ENCODE peak calls at places on chromosomes 7 and 10, in eight cellular contexts. V is body of pancreas, U is esophagus muscularis mucosa, J is A549, S is tibial nerve, G is Peyer's patch, N is ovary, H is right lobe of liver. K is an unnamed sample. For H3K4me1, the result is how much of the 10 kb centered on the place peaks cover.

GRCh38 chr10:132788180-132788830 is 2.4 kb upstream of the NKX6-2 start:
- DNase-seq in S (no peak), N (no peak), U (no peak), J (peak), H (no peak), V (no peak), G (no peak), K (no peak)

GRCh38 chr10:12418000-12418399 is 68.7 kb downstream of the CAMK1D start:
- DNase-seq in N (peak), V (no peak), G (peak), J (no peak), S (peak), U (no peak), H (no peak), K (no peak)

GRCh38 chr7:33558961-33559710 is 346.2 kb upstream of the BMPER start:
- DNase-seq in S (no peak), U (no peak), J (no peak), N (no peak), V (no peak), G (no peak), H (no peak), K (no peak)

GRCh38 chr10:3372284-3372683 is 199.7 kb upstream of the PITRM1 start:
- DNase-seq in J (no peak), V (no peak), U (peak), G (no peak), H (no peak), S (peak), N (no peak), K (no peak)

GRCh38 chr10:120607016-120607709 is 150.1 kb downstream of the PLPP4 start:
- DNase-seq in V (no peak), J (no peak), S (no peak), G (no peak), H (no peak), U (peak), N (no peak), K (no peak)

GRCh38 chr7:77940647-77941046 is 142.1 kb downstream of the PHTF2 start:
- DNase-seq in J (peak), V (peak), U (no peak), G (no peak), H (no peak), N (peak), S (peak), K (no peak)

GRCh38 chr7:75937958-75938786 is 23.2 kb downstream of the POR start:
- DNase-seq in H (peak), V (no peak), S (peak), G (no peak), J (peak), N (peak), U (no peak), K (no peak)

GRCh38 chr10:3567291-3567963 is 217.6 kb downstream of the KLF6 start:
- DNase-seq in J (no peak), V (no peak), N (no peak), G (no peak), U (peak), H (no peak), S (no peak), K (no peak)

GRCh38 chr10:31623466-31623865 is 304.4 kb downstream of the ZEB1 start:
- DNase-seq in J (no peak), V (no peak), G (no peak), N (no peak), U (no peak), H (no peak), S (no peak), K (no peak)

GRCh38 chr10:89468625-89469024 is 54.3 kb downstream of the IFIT5 start:
- DNase-seq in U (no peak), J (no peak), N (no peak), H (no peak), V (peak), S (no peak), G (no peak), K (no peak)

GRCh38 chr7:107505997-107506682 is 36.3 kb downstream of the GPR22 start:
- DNase-seq in U (no peak), J (no peak), G (no peak), S (no peak), N (no peak), H (peak), V (peak), K (no peak)

GRCh38 chr10:72697711-72698110 is 5.8 kb downstream of the MCU start:
- DNase-seq in G (no peak), V (no peak), S (no peak), J (no peak), U (no peak), N (no peak), H (no peak), K (no peak)

GRCh38 chr10:30639946-30640786 is 10.6 kb upstream of the LYZL2 start:
- DNase-seq in G (no peak), J (peak), N (no peak), H (no peak), V (no peak), U (no peak), S (no peak), K (no peak)

GRCh38 chr10:58435297-58435696 is 50.1 kb downstream of the TFAM start:
- DNase-seq in U (no peak), N (peak), H (no peak), S (peak), V (no peak), G (no peak), J (peak), K (no peak)

GRCh38 chr7:21851445-21852043 is 94.2 kb downstream of the CDCA7L start:
- DNase-seq in N (no peak), G (no peak), J (no peak), V (no peak), H (no peak), U (no peak), S (no peak), K (no peak)

DNA sequence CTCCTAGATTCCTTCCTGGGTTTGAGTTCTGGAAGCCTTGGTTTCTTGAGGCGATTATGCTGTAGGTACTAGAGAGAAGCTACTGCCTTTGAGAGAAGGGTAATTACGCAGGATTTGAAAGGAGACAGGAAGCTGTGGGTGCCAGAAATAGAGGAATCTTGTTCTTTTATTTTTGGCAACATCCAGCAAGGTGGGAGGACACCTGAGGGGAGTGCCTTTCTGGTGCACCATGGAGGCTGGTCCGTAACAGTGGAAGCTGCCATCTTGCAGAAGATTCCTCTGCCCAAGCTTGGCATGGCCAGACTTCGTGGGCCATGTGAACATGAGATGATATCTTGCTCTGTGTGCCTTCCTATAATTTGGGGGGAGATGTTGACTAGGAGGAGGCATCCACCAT is 98.0 kb downstream of the PFKFB3 start:
- DNase-seq in J (no peak), U (no peak), H (no peak), S (no peak), G (no peak), N (no peak), V (no peak), K (no peak)
- H3K4me3 ChIP-seq in J (no peak), U (no peak), H (no peak), S (no peak), G (no peak), N (no peak), V (no peak), K (no peak)

DNA sequence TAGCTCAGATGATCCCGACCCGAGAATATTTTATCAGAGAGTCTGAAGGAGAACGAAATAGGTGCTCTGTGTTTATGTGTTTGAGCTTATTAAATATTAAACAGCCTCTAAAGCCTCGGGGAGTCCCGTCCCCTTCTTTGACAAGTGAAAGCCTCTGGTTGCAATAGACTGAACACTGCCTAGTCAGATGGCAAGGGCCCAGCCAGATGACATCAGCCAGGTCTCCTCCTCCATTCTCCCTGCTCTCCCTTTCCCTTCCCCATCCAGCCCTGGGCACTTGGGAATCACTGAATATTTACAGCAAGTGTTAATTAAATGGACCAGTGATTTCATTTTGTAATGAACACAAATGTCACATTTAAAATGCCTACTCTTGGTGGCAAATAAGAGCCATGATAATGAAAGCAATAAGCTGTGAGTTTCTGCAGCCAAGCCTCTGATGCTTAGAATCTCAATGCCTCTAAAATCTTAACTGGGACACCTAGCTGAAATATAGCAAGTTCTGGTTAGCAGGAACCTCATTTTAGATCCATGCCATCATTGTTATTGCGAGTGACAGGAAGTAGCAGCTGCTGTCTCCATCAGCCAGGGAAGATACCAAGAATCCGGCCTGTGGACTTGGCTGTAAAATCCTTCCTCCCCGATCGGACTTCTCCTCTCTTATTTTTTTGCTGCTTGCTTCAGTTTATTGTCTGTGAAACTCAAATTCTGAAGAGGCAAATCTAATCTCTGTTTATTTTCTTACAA is 202.1 kb downstream of the PRPF18 start:
- DNase-seq in H (no peak), J (no peak), N (peak), U (no peak), G (no peak), V (peak), S (peak), K (no peak)
- H3K4me1 ChIP-seq in H (under half), J (under half), N (under half), U (under half), G (under half), V (under half), S (under half), K (under half)

DNA sequence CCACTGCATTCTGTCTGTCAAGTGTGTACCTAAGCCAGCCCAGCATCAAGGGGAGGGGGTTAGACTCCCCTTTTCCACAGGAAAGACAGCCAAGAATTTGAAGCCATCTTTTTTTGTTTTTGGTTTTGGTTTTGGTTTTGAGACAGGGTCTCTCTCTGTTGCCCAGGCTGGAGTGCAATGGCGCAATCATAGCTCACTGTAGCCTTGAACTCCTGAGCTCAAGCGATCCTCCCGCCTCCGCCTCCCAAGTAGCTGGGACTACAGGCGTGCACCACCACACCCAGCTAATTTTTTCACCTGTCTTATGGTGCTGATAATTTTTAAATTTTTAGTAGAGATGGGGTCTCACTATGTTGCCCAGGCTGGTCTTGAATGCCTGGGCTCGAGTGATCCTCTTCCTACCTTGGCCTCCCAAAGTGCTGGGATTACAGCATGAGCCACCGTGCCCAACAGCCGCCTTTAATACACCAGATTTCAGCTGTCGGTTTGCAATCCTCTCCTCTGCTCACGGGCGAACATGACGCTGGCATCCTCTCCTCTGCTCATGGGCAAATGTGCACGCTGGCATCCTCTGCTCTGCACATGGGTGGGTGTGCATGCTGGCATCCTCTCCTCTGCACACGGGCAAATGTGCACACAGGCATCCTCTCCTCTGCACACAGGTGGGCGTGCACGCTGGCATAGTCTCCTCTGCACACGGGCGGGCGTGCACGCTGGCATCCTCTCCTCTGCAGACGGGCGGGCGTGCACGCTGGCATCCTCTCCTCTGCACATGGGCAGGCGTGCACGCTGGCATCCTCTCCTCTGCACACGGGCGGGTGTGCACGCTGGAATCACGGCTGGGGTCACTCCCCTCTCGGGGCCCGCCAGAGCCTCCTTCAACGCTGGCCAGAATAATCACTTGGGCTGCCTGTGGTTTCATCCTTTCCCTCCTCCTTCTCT is 56.0 kb upstream of the PDGFA start:
- DNase-seq in J (no peak), V (no peak), H (no peak), G (no peak), U (no peak), S (no peak), N (no peak), K (no peak)
- TF ChIP-seq POLR2A in J (no peak), V (no peak), H (no peak), G (no peak), U (no peak), S (no peak), N (no peak), K (no peak)

GRCh38 chr10:34740321-34740720 is 74.8 kb downstream of the PARD3 start:
- DNase-seq in N (no peak), H (no peak), J (no peak), G (no peak), U (peak), V (no peak), S (no peak), K (no peak)
- H3K4me3 ChIP-seq in N (no peak), H (no peak), J (no peak), G (no peak), U (peak), V (no peak), S (no peak), K (peak)

GRCh38 chr10:5491477-5491876 is 7.9 kb downstream of the CALML5 start:
- DNase-seq in J (no peak), V (no peak), S (no peak), U (no peak), G (peak), H (no peak), N (no peak), K (no peak)

GRCh38 chr10:5492322-5492855 is 7.0 kb downstream of the CALML5 start:
- DNase-seq in G (peak), H (no peak), N (no peak), J (no peak), V (no peak), U (no peak), S (no peak), K (no peak)

GRCh38 chr10:5492929-5493576 is 6.3 kb downstream of the CALML5 start:
- DNase-seq in S (no peak), N (no peak), G (peak), U (no peak), J (no peak), H (no peak), V (no peak), K (no peak)

GRCh38 chr10:5490032-5490431 is 9.3 kb downstream of the CALML5 start:
- DNase-seq in V (no peak), J (no peak), U (no peak), N (no peak), H (no peak), S (no peak), G (no peak), K (no peak)

GRCh38 chr10:5490698-5491464 is 8.5 kb downstream of the CALML5 start:
- DNase-seq in V (no peak), S (no peak), H (no peak), G (peak), J (no peak), U (no peak), N (no peak), K (no peak)
- H3K4me1 ChIP-seq in V (under half), S (under half), H (under half), G (under half), J (under half), U (under half), N (under half), K (under half)

DNA sequence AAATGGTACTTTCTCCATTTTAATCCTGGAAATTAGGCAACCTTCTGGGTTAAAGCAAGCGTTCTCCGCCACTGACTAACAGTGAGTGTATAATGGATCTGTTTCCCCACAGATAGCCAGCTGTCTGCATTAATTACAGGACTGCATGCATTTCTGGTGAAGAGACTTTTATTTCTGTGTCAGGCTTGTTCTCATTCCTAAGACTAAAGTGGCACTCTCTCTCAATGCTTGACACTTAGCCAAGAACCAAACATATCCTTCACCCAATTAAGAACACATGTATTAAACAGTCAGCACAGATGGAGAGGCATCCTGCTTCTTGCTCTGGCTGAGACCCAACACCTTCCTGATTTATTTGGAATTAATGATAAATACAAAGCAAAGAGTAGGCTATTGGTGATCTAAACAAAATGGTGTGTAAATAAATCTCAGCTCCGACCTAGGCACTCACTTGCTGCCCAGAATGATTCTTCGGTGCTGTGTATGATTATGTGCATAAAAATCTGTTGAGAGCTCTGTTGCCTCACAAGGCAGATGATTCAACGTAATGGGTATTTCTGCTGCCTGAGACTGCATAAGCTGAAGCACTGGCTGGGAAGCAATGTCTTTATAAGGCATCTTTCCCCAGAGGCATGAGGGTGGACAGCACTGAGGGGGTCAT is 16.8 kb downstream of the CALU start:
- DNase-seq in J (no peak), H (no peak), G (no peak), S (no peak), U (peak), N (no peak), V (no peak), K (no peak)
- TF ChIP-seq POLR2A in J (no peak), H (no peak), G (no peak), S (no peak), U (no peak), N (no peak), V (no peak), K (no peak)

K was measured in esophagus squamous epithelium.